ENCODE peak calls at places on chromosomes 12 and 14, in nine cellular contexts. F is omental fat pad, C is T-helper 17 cell, D is neuronal stem cell, J is C1 segment of cervical spinal cord, P is uterus, E is Kasumi-1, I is choroid plexus epithelial cell, A is mesothelial cell of epicardium. X is an unnamed sample.

GRCh38 chr14:93648440-93649168 is 139.7 kb downstream of the PRIMA1 start:
- DNase-seq in C (no peak), P (no peak), F (no peak), E (peak; percentile 85), J (no peak), D (no peak), A (no peak), I (peak; percentile 8), X (peak; percentile 37)

GRCh38 chr14:28671425-28671824 is 95.2 kb upstream of the FOXG1 start:
- DNase-seq in D (no peak), E (no peak), A (no peak), F (no peak), P (no peak), J (no peak), I (peak; percentile 88), C (no peak), X (no peak)

GRCh38 chr14:24298892-24299254 is 707 bp downstream of the DHRS1 start:
- DNase-seq in F (no peak), P (no peak), C (no peak), J (no peak), D (no peak), E (no peak), I (peak; percentile 46), A (no peak), X (peak; percentile 49)

GRCh38 chr14:25431211-25432076 is 381.5 kb upstream of the STXBP6 start:
- DNase-seq in D (peak; percentile 35), F (no peak), E (peak; percentile 61), A (no peak), J (no peak), C (no peak), I (peak; percentile 5), P (no peak), X (no peak)

GRCh38 chr14:96203635-96204034 is 1.0 kb upstream of the BDKRB2 start:
- DNase-seq in F (no peak), P (no peak), E (no peak), A (no peak), I (no peak), D (no peak), C (no peak), J (no peak), X (no peak)

GRCh38 chr12:111687255-111687654 is 1.4 kb downstream of the ACAD10 start:
- DNase-seq in A (no peak), I (peak; percentile 21), P (no peak), J (no peak), C (no peak), D (no peak), E (peak; percentile 15), F (no peak), X (no peak)

GRCh38 chr14:103749860-103750259 is 34.2 kb downstream of the ZFYVE21 start:
- DNase-seq in J (no peak), I (no peak), C (no peak), P (no peak), E (no peak), D (no peak), A (no peak), F (no peak), X (no peak)

GRCh38 chr14:37810094-37810801 is 214.8 kb downstream of the TTC6 start:
- DNase-seq in E (no peak), J (no peak), F (no peak), C (no peak), P (no peak), D (no peak), I (no peak), A (no peak), X (no peak)

GRCh38 chr12:52223411-52224039 is 9.5 kb upstream of the KRT7 start:
- DNase-seq in A (no peak), F (no peak), D (no peak), E (no peak), P (no peak), C (no peak), I (no peak), J (no peak), X (no peak)

X was measured in MV-4-11.